ENCODE peak calls at places on chromosomes 11 and 22, in six cellular contexts. One of them, this sample, is unnamed.

GRCh38 chr22:48426466-48427380 is 1401.0 kb downstream of the BRD1 start:
- DNase-seq in SW 1271: no peak
- DNase-seq in amniotic stem cell: no peak
- DNase-seq in NAMALWA: no peak
- DNase-seq in NCI-H2081: no peak
- DNase-seq in LoVo: no peak
- DNase-seq in this sample: no peak

GRCh38 chr22:29031236-29031982 is 30.2 kb downstream of the C22orf31 start:
- DNase-seq in NCI-H2081: no peak
- DNase-seq in SW 1271: peak; percentile 71
- DNase-seq in LoVo: peak; percentile 69
- DNase-seq in NAMALWA: no peak
- DNase-seq in amniotic stem cell: peak; percentile 87
- DNase-seq in this sample: peak; percentile 98

GRCh38 chr11:35144811-35145210 is 5.8 kb downstream of the CD44 start:
- DNase-seq in NAMALWA: no peak
- DNase-seq in SW 1271: no peak
- DNase-seq in NCI-H2081: no peak
- DNase-seq in amniotic stem cell: no peak
- DNase-seq in LoVo: no peak
- DNase-seq in this sample: peak; percentile 38

GRCh38 chr11:92707173-92707619 is 262.3 kb upstream of the MTNR1B start:
- DNase-seq in NCI-H2081: peak; percentile 98
- DNase-seq in SW 1271: no peak
- DNase-seq in NAMALWA: no peak
- DNase-seq in amniotic stem cell: no peak
- DNase-seq in LoVo: no peak
- DNase-seq in this sample: peak; percentile 25

GRCh38 chr11:27234043-27234668 is 128.9 kb downstream of the CCDC34 start:
- DNase-seq in NCI-H2081: no peak
- DNase-seq in SW 1271: no peak
- DNase-seq in NAMALWA: peak; percentile 79
- DNase-seq in LoVo: peak; percentile 11
- DNase-seq in amniotic stem cell: peak; percentile 57
- DNase-seq in this sample: peak; percentile 93

GRCh38 chr22:27986937-27987336 is 67.9 kb upstream of the PITPNB start:
- DNase-seq in SW 1271: no peak
- DNase-seq in LoVo: no peak
- DNase-seq in NCI-H2081: no peak
- DNase-seq in NAMALWA: no peak
- DNase-seq in amniotic stem cell: no peak
- DNase-seq in this sample: no peak

GRCh38 chr11:12286606-12287005 is 90.8 kb upstream of the PARVA start:
- DNase-seq in NCI-H2081: no peak
- DNase-seq in NAMALWA: no peak
- DNase-seq in LoVo: no peak
- DNase-seq in SW 1271: no peak
- DNase-seq in amniotic stem cell: no peak
- DNase-seq in this sample: no peak

GRCh38 chr11:34652191-34652958 is 31.5 kb downstream of the EHF start:
- DNase-seq in amniotic stem cell: no peak
- DNase-seq in SW 1271: no peak
- DNase-seq in NCI-H2081: no peak
- DNase-seq in LoVo: no peak
- DNase-seq in NAMALWA: no peak
- DNase-seq in this sample: no peak

GRCh38 chr11:33376331-33377099 is 119.3 kb downstream of the HIPK3 start:
- DNase-seq in NCI-H2081: peak; percentile 44
- DNase-seq in NAMALWA: no peak
- DNase-seq in amniotic stem cell: no peak
- DNase-seq in LoVo: no peak
- DNase-seq in SW 1271: no peak
- DNase-seq in this sample: peak; percentile 74

GRCh38 chr11:106236295-106236694 is 158.8 kb downstream of the AASDHPPT start:
- DNase-seq in LoVo: no peak
- DNase-seq in amniotic stem cell: no peak
- DNase-seq in SW 1271: no peak
- DNase-seq in NAMALWA: no peak
- DNase-seq in NCI-H2081: no peak
- DNase-seq in this sample: no peak

GRCh38 chr11:105224859-105225258 is 85.3 kb upstream of the CARD18 start:
- DNase-seq in amniotic stem cell: no peak
- DNase-seq in LoVo: no peak
- DNase-seq in NCI-H2081: no peak
- DNase-seq in NAMALWA: no peak
- DNase-seq in SW 1271: no peak
- DNase-seq in this sample: no peak

GRCh38 chr22:24422078-24422665 is 5.2 kb upstream of the ADORA2A start:
- DNase-seq in NAMALWA: no peak
- DNase-seq in LoVo: no peak
- DNase-seq in SW 1271: no peak
- DNase-seq in amniotic stem cell: no peak
- DNase-seq in NCI-H2081: no peak
- DNase-seq in this sample: no peak

GRCh38 chr11:34204396-34205279 is 99.2 kb downstream of the NAT10 start:
- DNase-seq in NCI-H2081: no peak
- DNase-seq in SW 1271: peak; percentile 32
- DNase-seq in LoVo: peak; percentile 67
- DNase-seq in amniotic stem cell: no peak
- DNase-seq in NAMALWA: no peak
- DNase-seq in this sample: peak; percentile 66